ENCODE peak calls at places on chromosomes 4 and X, in five cellular contexts. One of them, this sample, is unnamed.

GRCh38 chrX:119516157-119516702 is 48.0 kb downstream of the SLC25A5 start:
- DNase-seq in CD8-positive, alpha-beta memory T cell: no peak
- DNase-seq in lower lobe of right lung: no peak
- DNase-seq in gastrocnemius medialis: peak; percentile 16
- DNase-seq in GM23338: peak; percentile 79
- DNase-seq in this sample: no peak

GRCh38 chr4:40363945-40364344 is 28.8 kb downstream of the CHRNA9 start:
- DNase-seq in CD8-positive, alpha-beta memory T cell: no peak
- DNase-seq in lower lobe of right lung: no peak
- DNase-seq in gastrocnemius medialis: no peak
- DNase-seq in GM23338: no peak
- DNase-seq in this sample: no peak

GRCh38 chrX:116317409-116317808 is 119.0 kb upstream of the SLC6A14 start:
- DNase-seq in CD8-positive, alpha-beta memory T cell: no peak
- DNase-seq in lower lobe of right lung: peak; percentile 59
- DNase-seq in gastrocnemius medialis: no peak
- DNase-seq in GM23338: peak; percentile 1
- DNase-seq in this sample: peak; percentile 24

GRCh38 chr4:158884280-158884679 is 115.5 kb downstream of the FNIP2 start:
- DNase-seq in CD8-positive, alpha-beta memory T cell: no peak
- DNase-seq in lower lobe of right lung: no peak
- DNase-seq in gastrocnemius medialis: no peak
- DNase-seq in GM23338: no peak
- DNase-seq in this sample: no peak

GRCh38 chr4:139656614-139657486 is 8.8 kb upstream of the MGST2 start:
- DNase-seq in CD8-positive, alpha-beta memory T cell: peak; percentile 11
- DNase-seq in lower lobe of right lung: peak; percentile 61
- DNase-seq in gastrocnemius medialis: peak; percentile 28
- DNase-seq in GM23338: peak; percentile 92
- DNase-seq in this sample: peak; percentile 53

GRCh38 chr4:152443859-152444258 is 92.0 kb downstream of the FBXW7 start:
- DNase-seq in CD8-positive, alpha-beta memory T cell: no peak
- DNase-seq in lower lobe of right lung: no peak
- DNase-seq in gastrocnemius medialis: no peak
- DNase-seq in GM23338: no peak
- DNase-seq in this sample: no peak

GRCh38 chrX:104347860-104348259 is 93.1 kb upstream of the ESX1 start:
- DNase-seq in CD8-positive, alpha-beta memory T cell: no peak
- DNase-seq in lower lobe of right lung: no peak
- DNase-seq in gastrocnemius medialis: no peak
- DNase-seq in GM23338: no peak
- DNase-seq in this sample: no peak

GRCh38 chrX:147917700-147918694 is 6.3 kb downstream of the FMR1 start:
- DNase-seq in CD8-positive, alpha-beta memory T cell: no peak
- DNase-seq in lower lobe of right lung: no peak
- DNase-seq in gastrocnemius medialis: no peak
- DNase-seq in GM23338: no peak
- DNase-seq in this sample: no peak

GRCh38 chr4:125551451-125551850 is 236.7 kb downstream of the FAT4 start:
- DNase-seq in CD8-positive, alpha-beta memory T cell: no peak
- DNase-seq in lower lobe of right lung: no peak
- DNase-seq in gastrocnemius medialis: no peak
- DNase-seq in GM23338: no peak
- DNase-seq in this sample: no peak

GRCh38 chr4:24924309-24924781 is 11.5 kb upstream of the CCDC149 start:
- DNase-seq in CD8-positive, alpha-beta memory T cell: no peak
- DNase-seq in lower lobe of right lung: no peak
- DNase-seq in gastrocnemius medialis: no peak
- DNase-seq in GM23338: no peak
- DNase-seq in this sample: peak; percentile 20

GRCh38 chr4:142631836-142632235 is 214.3 kb downstream of the INPP4B start:
- DNase-seq in CD8-positive, alpha-beta memory T cell: no peak
- DNase-seq in lower lobe of right lung: no peak
- DNase-seq in gastrocnemius medialis: no peak
- DNase-seq in GM23338: no peak
- DNase-seq in this sample: no peak

GRCh38 chrX:66914082-66914481 is 275.2 kb upstream of the EDA2R start:
- DNase-seq in CD8-positive, alpha-beta memory T cell: no peak
- DNase-seq in lower lobe of right lung: no peak
- DNase-seq in gastrocnemius medialis: peak; percentile 13
- DNase-seq in GM23338: peak; percentile 57
- DNase-seq in this sample: peak; percentile 1

GRCh38 chr4:81486502-81486901 is 14.8 kb upstream of the RASGEF1B start:
- DNase-seq in CD8-positive, alpha-beta memory T cell: no peak
- DNase-seq in lower lobe of right lung: no peak
- DNase-seq in gastrocnemius medialis: no peak
- DNase-seq in GM23338: peak; percentile 81
- DNase-seq in this sample: peak; percentile 42

GRCh38 chr4:172188248-172188976 is 375.2 kb downstream of the GALNTL6 start:
- DNase-seq in CD8-positive, alpha-beta memory T cell: no peak
- DNase-seq in lower lobe of right lung: no peak
- DNase-seq in gastrocnemius medialis: no peak
- DNase-seq in GM23338: no peak
- DNase-seq in this sample: no peak

GRCh38 chr4:183182873-183183725 is 84.0 kb downstream of the WWC2 start:
- DNase-seq in CD8-positive, alpha-beta memory T cell: no peak
- DNase-seq in lower lobe of right lung: peak; percentile 51
- DNase-seq in gastrocnemius medialis: no peak
- DNase-seq in GM23338: peak; percentile 97
- DNase-seq in this sample: peak; percentile 68

GRCh38 chr4:145083891-145084640 is 13.9 kb downstream of the ANAPC10 start:
- DNase-seq in CD8-positive, alpha-beta memory T cell: no peak
- DNase-seq in lower lobe of right lung: no peak
- DNase-seq in gastrocnemius medialis: no peak
- DNase-seq in GM23338: no peak
- DNase-seq in this sample: peak; percentile 70

GRCh38 chr4:48268956-48269860 is at the start of gene TEC:
- DNase-seq in CD8-positive, alpha-beta memory T cell: peak; percentile 5
- DNase-seq in lower lobe of right lung: peak; percentile 84
- DNase-seq in gastrocnemius medialis: peak; percentile 59
- DNase-seq in GM23338: peak; percentile 80
- DNase-seq in this sample: no peak

GRCh38 chr4:184805462-184806245 is 20.1 kb downstream of the ACSL1 start:
- DNase-seq in CD8-positive, alpha-beta memory T cell: no peak
- DNase-seq in lower lobe of right lung: peak; percentile 89
- DNase-seq in gastrocnemius medialis: peak; percentile 99
- DNase-seq in GM23338: no peak
- DNase-seq in this sample: no peak

GRCh38 chrX:26783512-26784225 is 567.7 kb downstream of the MAGEB5 start:
- DNase-seq in CD8-positive, alpha-beta memory T cell: no peak
- DNase-seq in lower lobe of right lung: no peak
- DNase-seq in gastrocnemius medialis: no peak
- DNase-seq in GM23338: peak; percentile 77
- DNase-seq in this sample: peak; percentile 1

GRCh38 chr4:37680089-37680488 is 6.1 kb downstream of the RELL1 start:
- DNase-seq in CD8-positive, alpha-beta memory T cell: no peak
- DNase-seq in lower lobe of right lung: no peak
- DNase-seq in gastrocnemius medialis: no peak
- DNase-seq in GM23338: no peak
- DNase-seq in this sample: no peak
- H3K4me1 ChIP-seq in CD8-positive, alpha-beta memory T cell: peaks cover 42% of the 10 kb centered on the region
- H3K4me1 ChIP-seq in lower lobe of right lung: peaks cover 61% of the 10 kb centered on the region
- H3K4me1 ChIP-seq in gastrocnemius medialis: peaks cover 50% of the 10 kb centered on the region
- H3K4me1 ChIP-seq in GM23338: peaks cover 8% of the 10 kb centered on the region
- H3K4me1 ChIP-seq in this sample: peaks cover 8% of the 10 kb centered on the region

GRCh38 chr4:109930469-109930868 is 17.8 kb downstream of the EGF start:
- DNase-seq in CD8-positive, alpha-beta memory T cell: no peak
- DNase-seq in lower lobe of right lung: no peak
- DNase-seq in gastrocnemius medialis: no peak
- DNase-seq in GM23338: no peak
- DNase-seq in this sample: no peak

GRCh38 chr4:109921384-109921808 is 8.7 kb downstream of the EGF start:
- DNase-seq in CD8-positive, alpha-beta memory T cell: no peak
- DNase-seq in lower lobe of right lung: no peak
- DNase-seq in gastrocnemius medialis: no peak
- DNase-seq in GM23338: peak; percentile 61
- DNase-seq in this sample: peak; percentile 94

GRCh38 chr4:109928327-109929045 is 15.8 kb downstream of the EGF start:
- DNase-seq in CD8-positive, alpha-beta memory T cell: no peak
- DNase-seq in lower lobe of right lung: no peak
- DNase-seq in gastrocnemius medialis: no peak
- DNase-seq in GM23338: peak; percentile 34
- DNase-seq in this sample: no peak

GRCh38 chr4:109930872-109931271 is 18.2 kb downstream of the EGF start:
- DNase-seq in CD8-positive, alpha-beta memory T cell: no peak
- DNase-seq in lower lobe of right lung: no peak
- DNase-seq in gastrocnemius medialis: no peak
- DNase-seq in GM23338: no peak
- DNase-seq in this sample: no peak

GRCh38 chr4:109925396-109925795 is 12.7 kb downstream of the EGF start:
- DNase-seq in CD8-positive, alpha-beta memory T cell: no peak
- DNase-seq in lower lobe of right lung: no peak
- DNase-seq in gastrocnemius medialis: no peak
- DNase-seq in GM23338: no peak
- DNase-seq in this sample: no peak
- H3K4me1 ChIP-seq in CD8-positive, alpha-beta memory T cell: no peaks in the 10 kb centered on the region
- H3K4me1 ChIP-seq in lower lobe of right lung: no peaks in the 10 kb centered on the region
- H3K4me1 ChIP-seq in gastrocnemius medialis: peaks cover 21% of the 10 kb centered on the region
- H3K4me1 ChIP-seq in GM23338: peaks cover 18% of the 10 kb centered on the region
- H3K4me1 ChIP-seq in this sample: no peaks in the 10 kb centered on the region

GRCh38 chr4:85778809-85779124 is 303.8 kb downstream of the ARHGAP24 start:
- DNase-seq in CD8-positive, alpha-beta memory T cell: no peak
- DNase-seq in lower lobe of right lung: no peak
- DNase-seq in gastrocnemius medialis: no peak
- DNase-seq in GM23338: no peak
- DNase-seq in this sample: no peak

GRCh38 chr4:85774489-85774888 is 299.5 kb downstream of the ARHGAP24 start:
- DNase-seq in CD8-positive, alpha-beta memory T cell: no peak
- DNase-seq in lower lobe of right lung: no peak
- DNase-seq in gastrocnemius medialis: no peak
- DNase-seq in GM23338: peak; percentile 21
- DNase-seq in this sample: no peak

GRCh38 chr4:85776091-85776490 is 301.1 kb downstream of the ARHGAP24 start:
- DNase-seq in CD8-positive, alpha-beta memory T cell: no peak
- DNase-seq in lower lobe of right lung: no peak
- DNase-seq in gastrocnemius medialis: no peak
- DNase-seq in GM23338: no peak
- DNase-seq in this sample: no peak

GRCh38 chr4:85777908-85778808 is 303.2 kb downstream of the ARHGAP24 start:
- DNase-seq in CD8-positive, alpha-beta memory T cell: no peak
- DNase-seq in lower lobe of right lung: no peak
- DNase-seq in gastrocnemius medialis: no peak
- DNase-seq in GM23338: no peak
- DNase-seq in this sample: no peak

DNA sequence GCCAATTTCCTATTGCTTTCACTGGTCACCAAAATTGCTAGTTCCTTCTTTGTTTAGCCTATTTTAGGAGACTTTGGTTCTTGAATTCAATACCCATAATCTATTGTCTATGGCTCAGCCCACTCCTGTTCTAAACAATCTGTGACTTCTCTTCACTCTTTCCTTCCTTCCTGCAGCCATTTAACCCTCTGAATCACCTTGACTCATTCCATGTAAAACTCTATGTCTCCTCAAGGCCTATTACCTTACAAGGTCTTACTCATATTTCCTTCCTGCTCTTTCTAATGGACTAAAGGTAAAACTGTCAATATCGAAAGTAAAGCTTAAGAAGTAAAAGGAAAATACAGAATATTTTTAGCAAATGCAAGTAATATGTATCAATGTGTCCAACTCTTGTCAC is 301.6 kb downstream of the ARHGAP24 start:
- DNase-seq in CD8-positive, alpha-beta memory T cell: no peak
- DNase-seq in lower lobe of right lung: no peak
- DNase-seq in gastrocnemius medialis: no peak
- DNase-seq in GM23338: no peak
- DNase-seq in this sample: peak; percentile 87
- H3K4me1 ChIP-seq in CD8-positive, alpha-beta memory T cell: no peaks in the 10 kb centered on the region
- H3K4me1 ChIP-seq in lower lobe of right lung: peaks cover 11% of the 10 kb centered on the region
- H3K4me1 ChIP-seq in gastrocnemius medialis: peaks cover 17% of the 10 kb centered on the region
- H3K4me1 ChIP-seq in GM23338: peaks cover 25% of the 10 kb centered on the region
- H3K4me1 ChIP-seq in this sample: peaks cover 16% of the 10 kb centered on the region

GRCh38 chr4:103425406-103425805 is 227.3 kb upstream of the CENPE start:
- DNase-seq in CD8-positive, alpha-beta memory T cell: no peak
- DNase-seq in lower lobe of right lung: no peak
- DNase-seq in gastrocnemius medialis: no peak
- DNase-seq in GM23338: no peak
- DNase-seq in this sample: no peak
- H3K4me1 ChIP-seq in CD8-positive, alpha-beta memory T cell: no peaks in the 10 kb centered on the region
- H3K4me1 ChIP-seq in lower lobe of right lung: no peaks in the 10 kb centered on the region
- H3K4me1 ChIP-seq in gastrocnemius medialis: no peaks in the 10 kb centered on the region
- H3K4me1 ChIP-seq in GM23338: peaks cover 55% of the 10 kb centered on the region
- H3K4me1 ChIP-seq in this sample: no peaks in the 10 kb centered on the region

GRCh38 chr4:38281416-38282071 is 321.3 kb downstream of the PTTG2 start:
- DNase-seq in CD8-positive, alpha-beta memory T cell: no peak
- DNase-seq in lower lobe of right lung: no peak
- DNase-seq in gastrocnemius medialis: no peak
- DNase-seq in GM23338: no peak
- DNase-seq in this sample: peak; percentile 52
- H3K4me1 ChIP-seq in CD8-positive, alpha-beta memory T cell: no peaks in the 10 kb centered on the region
- H3K4me1 ChIP-seq in lower lobe of right lung: peaks cover 9% of the 10 kb centered on the region
- H3K4me1 ChIP-seq in gastrocnemius medialis: no peaks in the 10 kb centered on the region
- H3K4me1 ChIP-seq in GM23338: peaks cover 9% of the 10 kb centered on the region
- H3K4me1 ChIP-seq in this sample: peaks cover 6% of the 10 kb centered on the region

DNA sequence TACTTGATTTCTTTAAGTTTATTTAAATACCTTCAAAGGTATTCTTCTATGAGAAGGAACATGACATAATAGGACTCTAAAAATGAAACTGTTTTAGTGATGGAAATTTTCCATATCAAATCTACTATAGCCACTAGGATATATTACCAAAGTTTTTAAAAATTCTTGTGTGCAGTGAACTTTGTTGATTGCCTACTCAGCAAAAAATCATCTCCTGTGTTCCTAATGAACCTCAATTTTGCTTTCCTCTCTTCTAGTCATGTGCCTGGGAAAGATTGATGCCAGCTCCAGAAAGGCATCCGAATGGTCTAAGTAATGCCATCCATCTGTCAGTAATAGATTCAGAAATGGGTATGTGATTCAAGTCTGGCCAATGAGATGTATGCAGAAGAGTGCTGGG is 111.1 kb downstream of the ANXA3 start:
- DNase-seq in CD8-positive, alpha-beta memory T cell: no peak
- DNase-seq in lower lobe of right lung: no peak
- DNase-seq in gastrocnemius medialis: no peak
- DNase-seq in GM23338: no peak
- DNase-seq in this sample: no peak
- H3K4me1 ChIP-seq in CD8-positive, alpha-beta memory T cell: peaks cover 7% of the 10 kb centered on the region
- H3K4me1 ChIP-seq in lower lobe of right lung: peaks cover 43% of the 10 kb centered on the region
- H3K4me1 ChIP-seq in gastrocnemius medialis: peaks cover 4% of the 10 kb centered on the region
- H3K4me1 ChIP-seq in GM23338: peaks cover 20% of the 10 kb centered on the region
- H3K4me1 ChIP-seq in this sample: no peaks in the 10 kb centered on the region

DNA sequence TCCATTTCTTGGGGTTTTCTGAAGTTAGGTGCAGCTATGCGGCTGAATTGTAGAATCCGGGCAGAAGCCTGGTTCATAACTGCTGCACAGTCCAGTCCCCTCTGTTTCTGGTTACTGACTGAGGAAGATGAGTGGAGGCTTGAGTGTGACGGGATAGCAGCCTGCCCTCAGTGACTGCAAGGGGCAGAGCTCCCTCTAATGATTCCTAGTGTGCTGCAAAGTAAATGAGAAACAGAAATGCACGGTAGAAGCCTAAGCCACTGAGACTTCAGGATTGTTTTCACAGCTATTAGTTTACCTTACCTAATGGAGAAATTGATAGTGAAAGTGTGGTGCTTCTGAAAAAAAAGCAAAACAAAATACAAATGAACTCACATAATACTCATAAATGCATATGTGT is 189.2 kb downstream of the GPM6A start:
- DNase-seq in CD8-positive, alpha-beta memory T cell: no peak
- DNase-seq in lower lobe of right lung: no peak
- DNase-seq in gastrocnemius medialis: no peak
- DNase-seq in GM23338: peak; percentile 7
- DNase-seq in this sample: no peak
- H3K4me1 ChIP-seq in CD8-positive, alpha-beta memory T cell: no peaks in the 10 kb centered on the region
- H3K4me1 ChIP-seq in lower lobe of right lung: no peaks in the 10 kb centered on the region
- H3K4me1 ChIP-seq in gastrocnemius medialis: no peaks in the 10 kb centered on the region
- H3K4me1 ChIP-seq in GM23338: no peaks in the 10 kb centered on the region
- H3K4me1 ChIP-seq in this sample: no peaks in the 10 kb centered on the region